ENCODE peak calls at places on chromosomes 16 and 17, in five cellular contexts. E is stomach, A is upper lobe of left lung, T is sigmoid colon, Y is A549. P is an unnamed sample.

GRCh38 chr17:66347661-66348604 is 45.5 kb downstream of the PRKCA start:
- DNase-seq in E (no peak), A (no peak), T (no peak), Y (peak; percentile 57), P (no peak)

GRCh38 chr17:61309857-61310256 is 89.8 kb upstream of the TBX2 start:
- DNase-seq in E (no peak), A (no peak), T (no peak), Y (no peak), P (no peak)

GRCh38 chr17:77317091-77317519 is 176.3 kb downstream of the SEC14L1 start:
- DNase-seq in E (no peak), A (no peak), T (peak; percentile 57), Y (no peak), P (no peak)

GRCh38 chr16:81214745-81215166 is 23.7 kb upstream of the BCO1 start:
- DNase-seq in E (peak; percentile 38), A (no peak), T (no peak), Y (peak; percentile 59), P (no peak)

GRCh38 chr17:75270966-75271232 is at the start of gene MIF4GD:
- DNase-seq in E (no peak), A (no peak), T (no peak), Y (no peak), P (no peak)

GRCh38 chr17:18381953-18382245 is 4.3 kb downstream of the EVPLL start:
- DNase-seq in E (no peak), A (no peak), T (peak; percentile 21), Y (no peak), P (no peak)

GRCh38 chr17:49926886-49927285 is 42.1 kb upstream of the DLX4 start:
- DNase-seq in E (no peak), A (peak; percentile 65), T (no peak), Y (peak; percentile 30), P (no peak)

GRCh38 chr16:13957197-13958078 is 37.5 kb downstream of the ERCC4 start:
- DNase-seq in E (peak; percentile 56), A (peak; percentile 84), T (peak; percentile 90), Y (peak; percentile 99), P (peak; percentile 48)

GRCh38 chr16:921321-921905 is 49.4 kb downstream of the LMF1 start:
- DNase-seq in E (no peak), A (peak; percentile 71), T (no peak), Y (no peak), P (no peak)

GRCh38 chr17:16900288-16900882 is 71.5 kb downstream of the TNFRSF13B start:
- DNase-seq in E (peak; percentile 13), A (no peak), T (no peak), Y (no peak), P (no peak)

GRCh38 chr16:8869212-8869987 is 594 bp upstream of the CARHSP1 start:
- DNase-seq in E (no peak), A (no peak), T (no peak), Y (no peak), P (no peak)

GRCh38 chr16:86924537-86924936 is 346.2 kb downstream of the FOXL1 start:
- DNase-seq in E (no peak), A (no peak), T (no peak), Y (peak; percentile 12), P (no peak)

GRCh38 chr17:48513653-48514482 is 16.9 kb downstream of the HOXB1 start:
- DNase-seq in E (no peak), A (no peak), T (no peak), Y (no peak), P (no peak)

GRCh38 chr17:80813318-80813717 is 178.3 kb upstream of the CHMP6 start:
- DNase-seq in E (no peak), A (no peak), T (no peak), Y (no peak), P (no peak)

GRCh38 chr16:82439678-82440293 is 187.0 kb upstream of the CDH13 start:
- DNase-seq in E (no peak), A (no peak), T (no peak), Y (no peak), P (no peak)

GRCh38 chr17:65131946-65132345 is 5.2 kb upstream of the RGS9 start:
- DNase-seq in E (no peak), A (no peak), T (no peak), Y (peak; percentile 58), P (no peak)

GRCh38 chr16:50740747-50741146 is 1.1 kb upstream of the CYLD start:
- DNase-seq in E (no peak), A (no peak), T (no peak), Y (no peak), P (no peak)

GRCh38 chr17:47959825-47960655 is 2.4 kb upstream of the PRR15L start:
- DNase-seq in E (peak; percentile 78), A (no peak), T (no peak), Y (no peak), P (no peak)

GRCh38 chr17:28326114-28326513 is 7.1 kb downstream of the TMEM97 start:
- DNase-seq in E (peak; percentile 52), A (no peak), T (peak; percentile 9), Y (no peak), P (no peak)

GRCh38 chr17:9021985-9022552 is 759 bp downstream of the NTN1 start:
- DNase-seq in E (no peak), A (peak; percentile 90), T (peak; percentile 68), Y (no peak), P (no peak)

GRCh38 chr17:66711936-66712335 is 123.0 kb upstream of the CACNG5 start:
- DNase-seq in E (peak; percentile 69), A (no peak), T (no peak), Y (peak; percentile 82), P (peak; percentile 69)

GRCh38 chr17:15436399-15437369 is 30.7 kb downstream of the CDRT4 start:
- DNase-seq in E (peak; percentile 44), A (no peak), T (peak; percentile 91), Y (peak; percentile 48), P (peak; percentile 71)

GRCh38 chr17:11608396-11608795 is 10.1 kb downstream of the DNAH9 start:
- DNase-seq in E (peak; percentile 30), A (no peak), T (peak; percentile 77), Y (peak; percentile 62), P (peak; percentile 75)

GRCh38 chr16:11309895-11310633 is 28.9 kb upstream of the PRM1 start:
- DNase-seq in E (no peak), A (no peak), T (no peak), Y (no peak), P (no peak)

GRCh38 chr16:85418978-85419491 is 194.1 kb upstream of the GSE1 start:
- DNase-seq in E (no peak), A (no peak), T (peak; percentile 53), Y (no peak), P (no peak)

GRCh38 chr17:410674-411401 is 58.2 kb upstream of the RPH3AL start:
- DNase-seq in E (no peak), A (no peak), T (no peak), Y (peak; percentile 42), P (no peak)

GRCh38 chr17:27651411-27652345 is 20.7 kb downstream of the LGALS9 start:
- DNase-seq in E (peak; percentile 77), A (no peak), T (peak; percentile 78), Y (peak; percentile 60), P (peak; percentile 57)

GRCh38 chr17:41689497-41690299 is 1.0 kb downstream of the EIF1 start:
- DNase-seq in E (no peak), A (no peak), T (no peak), Y (peak; percentile 79), P (peak; percentile 74)

GRCh38 chr17:31832748-31833147 is 26.3 kb downstream of the COPRS start:
- DNase-seq in E (no peak), A (no peak), T (no peak), Y (no peak), P (no peak)

GRCh38 chr16:81838794-81839193 is 59.7 kb downstream of the PLCG2 start:
- DNase-seq in E (no peak), A (no peak), T (no peak), Y (no peak), P (no peak)

GRCh38 chr17:43406676-43407645 is 8.2 kb downstream of the ARL4D start:
- DNase-seq in E (no peak), A (no peak), T (no peak), Y (peak; percentile 72), P (no peak)

GRCh38 chr17:51164911-51165679 is 1.1 kb upstream of the NME2 start:
- DNase-seq in E (no peak), A (peak; percentile 54), T (no peak), Y (peak; percentile 28), P (no peak)

GRCh38 chr17:51169340-51169739 is 3.1 kb downstream of the NME2 start:
- DNase-seq in E (no peak), A (no peak), T (no peak), Y (no peak), P (no peak)

GRCh38 chr17:51165680-51166197 is 472 bp upstream of the NME2 start:
- DNase-seq in E (peak; percentile 28), A (peak; percentile 29), T (peak; percentile 73), Y (no peak), P (no peak)

GRCh38 chr17:51166198-51166986 is at the start of gene NME2:
- DNase-seq in E (peak; percentile 92), A (peak; percentile 98), T (peak; percentile 95), Y (peak; percentile 93), P (peak; percentile 85)

GRCh38 chr17:51166987-51167931 is 1.0 kb downstream of the NME2 start:
- DNase-seq in E (peak; percentile 53), A (peak; percentile 91), T (no peak), Y (peak; percentile 62), P (no peak)
- H3K27ac ChIP-seq in E (peak overlapping the region; percentile 95), A (peak overlapping the region; percentile 94), T (peak overlapping the region; percentile 97), Y (peak overlapping the region; percentile 94), P (peak overlapping the region; percentile 80)

GRCh38 chr17:53680745-53681144 is 142.0 kb upstream of the KIF2B start:
- DNase-seq in E (no peak), A (no peak), T (no peak), Y (no peak), P (no peak)
- H3K9me3 ChIP-seq in E (no peaks in the 10 kb centered on the region), A (no peaks in the 10 kb centered on the region), T (peaks cover 7% of the 10 kb centered on the region), Y (peaks cover 2% of the 10 kb centered on the region), P (no peaks in the 10 kb centered on the region)

DNA sequence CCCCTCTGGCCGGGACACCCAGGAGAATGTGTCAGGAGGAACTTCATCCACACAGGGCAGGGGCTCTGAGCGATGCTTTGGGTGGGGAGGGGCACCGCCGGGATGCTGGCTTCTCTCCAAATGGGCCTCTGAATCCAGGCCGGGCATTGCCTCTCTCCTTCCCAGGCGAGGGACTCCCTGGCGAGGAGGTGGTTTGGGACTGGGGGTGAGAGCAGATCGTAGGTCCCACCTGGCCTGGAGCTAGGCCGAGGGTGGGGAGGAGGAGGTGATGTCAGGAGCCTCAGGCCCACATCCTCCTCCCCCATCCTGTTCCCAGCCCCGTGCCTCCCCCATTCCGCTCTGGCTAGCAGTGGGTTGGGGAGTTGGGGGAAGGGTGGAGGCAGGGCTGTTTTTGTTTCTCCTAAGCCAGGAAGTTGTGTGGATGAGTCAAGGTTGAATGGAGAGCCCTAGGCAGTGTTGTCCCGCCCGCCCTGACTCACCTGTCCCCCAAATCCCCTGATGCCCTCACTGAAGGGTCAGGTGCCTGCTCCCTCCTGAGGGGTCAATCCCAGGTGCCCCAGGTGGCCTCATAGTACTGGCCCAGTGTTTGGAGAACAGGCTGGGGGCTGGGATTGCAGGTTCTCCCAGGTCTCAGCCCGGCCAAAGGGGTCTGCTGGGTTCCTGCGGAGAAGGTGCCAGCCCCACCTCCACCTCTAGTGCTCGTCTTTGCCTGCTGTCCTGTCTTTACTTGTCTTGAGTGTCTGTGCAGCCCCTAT is 2.8 kb downstream of the GRB7 start:
- DNase-seq in E (no peak), A (no peak), T (no peak), Y (peak; percentile 66), P (no peak)
- TF ChIP-seq EP300 in E (no peak), A (no peak), T (no peak), Y (no peak), P (no peak)

DNA sequence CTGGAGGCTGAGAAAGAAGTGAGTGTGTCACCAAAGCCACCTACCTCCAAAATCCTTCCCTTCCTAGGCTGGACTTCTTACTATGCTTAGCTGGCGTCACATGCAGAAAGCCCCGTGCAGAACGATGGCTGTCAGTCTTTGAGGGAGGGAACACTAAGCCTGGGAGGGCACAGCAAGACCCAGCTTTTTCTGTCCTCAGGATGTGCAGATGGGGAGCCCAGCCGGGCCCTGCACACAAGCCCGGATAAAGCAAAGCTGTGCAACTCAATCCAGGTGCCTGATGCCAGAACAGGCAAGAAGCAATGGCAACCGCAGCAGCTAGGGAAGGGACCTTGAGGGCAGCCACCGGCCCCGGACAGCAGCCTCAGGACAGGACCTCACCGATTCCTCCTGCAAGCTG is 13.9 kb upstream of the USP36 start:
- DNase-seq in E (no peak), A (no peak), T (no peak), Y (no peak), P (no peak)
- H3K27ac ChIP-seq in E (no peak overlapping the region), A (no peak overlapping the region), T (no peak overlapping the region), Y (no peak overlapping the region), P (no peak overlapping the region)

P was measured in tibial nerve.